ENCODE peak calls at places on chromosomes 11 and 22, in nine cellular contexts. E is lower lobe of right lung; H is CD4-positive, CD25-positive, alpha-beta regulatory T cell; Z is mammary epithelial cell; C is psoas muscle; A is endodermal cell; V is coronary artery; X is OCI-LY7; Y is aorta. L is an unnamed sample.

GRCh38 chr11:63831326-63831725 is 7.6 kb upstream of the MARK2 start:
- DNase-seq in V (no peak), X (no peak), Z (no peak), C (no peak), E (no peak), Y (peak), A (no peak), H (no peak), L (no peak)

GRCh38 chr11:70106757-70107156 is 28.6 kb downstream of the ANO1 start:
- DNase-seq in A (no peak), E (no peak), H (no peak), Z (no peak), V (no peak), C (no peak), X (no peak), Y (no peak), L (no peak)

GRCh38 chr22:46012182-46012880 is 35.4 kb upstream of the WNT7B start:
- DNase-seq in Z (no peak), V (peak), A (no peak), X (no peak), E (peak), H (no peak), C (peak), Y (peak), L (peak)

GRCh38 chr11:124896821-124897391 is 759 bp downstream of the ROBO4 start:
- DNase-seq in H (no peak), V (peak), X (no peak), E (no peak), Y (no peak), Z (no peak), A (no peak), C (peak), L (no peak)

GRCh38 chr22:50665738-50666137 is 6.9 kb upstream of the SHANK3 start:
- DNase-seq in V (no peak), H (no peak), X (peak), Y (no peak), E (no peak), C (no peak), A (no peak), Z (no peak), L (no peak)

GRCh38 chr11:134654161-134654915 is 242.3 kb upstream of the B3GAT1 start:
- DNase-seq in A (peak), V (no peak), X (no peak), H (no peak), E (no peak), Z (no peak), C (no peak), Y (no peak), L (no peak)

GRCh38 chr11:74636633-74637184 is 44.3 kb downstream of the POLD3 start:
- DNase-seq in X (no peak), V (no peak), Z (peak), Y (no peak), C (no peak), E (no peak), H (no peak), A (no peak), L (no peak)

GRCh38 chr11:130908061-130908460 is 8.2 kb downstream of the SNX19 start:
- DNase-seq in V (no peak), A (no peak), Z (no peak), H (no peak), E (no peak), C (no peak), Y (no peak), X (no peak), L (no peak)

GRCh38 chr11:10503777-10504176 is 37.2 kb downstream of the RNF141 start:
- DNase-seq in X (no peak), H (no peak), V (no peak), A (no peak), C (no peak), Y (no peak), Z (no peak), E (no peak), L (no peak)

GRCh38 chr11:126748097-126748756 is 252.3 kb downstream of the KIRREL3 start:
- DNase-seq in A (no peak), Y (no peak), V (no peak), X (no peak), H (no peak), Z (no peak), C (no peak), E (peak), L (no peak)

GRCh38 chr11:10581481-10582019 is 13.1 kb upstream of the LYVE1 start:
- DNase-seq in C (peak), V (no peak), Y (peak), E (peak), X (no peak), H (no peak), A (no peak), Z (peak), L (no peak)

GRCh38 chr22:28600546-28601143 is 79.0 kb downstream of the TTC28 start:
- DNase-seq in Z (peak), Y (no peak), E (no peak), A (no peak), H (no peak), V (no peak), X (peak), C (no peak), L (no peak)

GRCh38 chr22:27273386-27273785 is 528.2 kb downstream of the MN1 start:
- DNase-seq in Y (no peak), V (no peak), X (no peak), Z (no peak), C (no peak), A (peak), H (no peak), E (no peak), L (no peak)

GRCh38 chr11:111229604-111230003 is 15.9 kb upstream of the POU2AF2 start:
- DNase-seq in X (no peak), E (no peak), H (no peak), C (no peak), Z (no peak), V (no peak), Y (no peak), A (no peak), L (no peak)

GRCh38 chr11:117901601-117902000 is 25.1 kb upstream of the FXYD6 start:
- DNase-seq in A (peak), X (no peak), V (no peak), E (no peak), Z (no peak), Y (no peak), C (no peak), H (no peak), L (no peak)

GRCh38 chr11:26867286-26867685 is 126.6 kb upstream of the FIBIN start:
- DNase-seq in Z (no peak), Y (no peak), E (no peak), A (no peak), C (no peak), X (no peak), H (no peak), V (no peak), L (no peak)

GRCh38 chr11:68045900-68046299 is 7.1 kb downstream of the TCIRG1 start:
- DNase-seq in H (no peak), A (no peak), E (no peak), Y (peak), V (no peak), Z (no peak), X (no peak), C (no peak), L (no peak)

GRCh38 chr22:19522190-19522880 is 1.9 kb downstream of the CLDN5 start:
- DNase-seq in V (no peak), C (no peak), H (no peak), E (no peak), Y (peak), Z (no peak), X (no peak), A (peak), L (no peak)

DNA sequence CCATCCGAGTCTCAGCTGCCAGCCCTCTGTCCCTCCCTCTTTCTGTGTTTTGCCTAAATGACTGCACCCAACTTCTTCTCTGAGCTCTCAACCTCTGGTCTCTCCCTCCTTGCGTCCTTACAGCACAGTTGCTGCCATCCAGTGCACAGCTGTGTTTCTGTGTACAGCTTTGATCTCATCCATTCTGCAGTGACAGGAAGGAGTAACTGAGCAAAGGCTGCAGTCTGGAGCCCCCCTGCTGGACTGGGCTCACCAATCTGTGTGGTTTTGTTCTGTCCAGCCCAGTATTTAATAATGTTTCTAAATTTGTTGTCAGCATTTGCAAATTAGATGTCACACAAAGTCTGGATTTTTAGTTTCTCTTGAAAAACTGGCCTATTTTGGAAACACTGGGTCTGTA is 43.8 kb downstream of the PRR5L start:
- DNase-seq in X (no peak), C (no peak), Z (no peak), V (no peak), H (no peak), Y (no peak), A (no peak), E (no peak), L (no peak)
- H3K27ac ChIP-seq in X (no peak), C (no peak), Z (no peak), V (no peak), H (no peak), Y (no peak), A (no peak), E (no peak), L (no peak)

GRCh38 chr11:86476109-86476861 is 101.6 kb downstream of the CCDC81 start:
- DNase-seq in A (no peak), C (no peak), Y (no peak), Z (no peak), X (no peak), H (no peak), V (no peak), E (no peak), L (no peak)

GRCh38 chr11:86473991-86474833 is 99.5 kb downstream of the CCDC81 start:
- DNase-seq in E (no peak), Z (peak), H (no peak), X (no peak), A (no peak), V (peak), C (peak), Y (peak), L (no peak)

GRCh38 chr11:86478348-86478747 is 103.7 kb downstream of the CCDC81 start:
- DNase-seq in A (no peak), E (no peak), Z (no peak), Y (no peak), V (no peak), C (no peak), X (no peak), H (no peak), L (no peak)

GRCh38 chr11:86475027-86475426 is 100.3 kb downstream of the CCDC81 start:
- DNase-seq in X (no peak), A (no peak), Z (no peak), Y (no peak), C (no peak), V (peak), H (no peak), E (no peak), L (no peak)

GRCh38 chr11:86477495-86478155 is 102.9 kb downstream of the CCDC81 start:
- DNase-seq in V (peak), H (no peak), C (no peak), A (no peak), Y (no peak), Z (no peak), X (no peak), E (no peak), L (no peak)
- H3K27ac ChIP-seq in V (peak), H (no peak), C (no peak), A (no peak), Y (peak), Z (no peak), X (no peak), E (no peak), L (no peak)

GRCh38 chr11:78171951-78172350 is 16.5 kb downstream of the KCTD21 start:
- DNase-seq in X (no peak), Y (peak), E (no peak), H (no peak), Z (no peak), A (no peak), C (no peak), V (no peak), L (no peak)

GRCh38 chr11:78170413-78170812 is 18.0 kb downstream of the KCTD21 start:
- DNase-seq in V (no peak), E (no peak), Z (no peak), C (no peak), X (no peak), H (no peak), Y (peak), A (no peak), L (no peak)

GRCh38 chr11:78166832-78167469 is 21.5 kb downstream of the KCTD21 start:
- DNase-seq in X (no peak), H (no peak), Y (no peak), A (no peak), Z (no peak), E (no peak), C (no peak), V (no peak), L (no peak)

GRCh38 chr11:78170874-78171549 is 17.4 kb downstream of the KCTD21 start:
- DNase-seq in A (no peak), C (no peak), H (no peak), E (no peak), Y (no peak), Z (no peak), X (no peak), V (no peak), L (no peak)

GRCh38 chr11:78168539-78169477 is 19.6 kb downstream of the KCTD21 start:
- DNase-seq in Y (peak), E (peak), Z (no peak), V (peak), A (no peak), H (no peak), X (no peak), C (peak), L (no peak)
- H3K27ac ChIP-seq in Y (peak), E (peak), Z (no peak), V (peak), A (no peak), H (no peak), X (no peak), C (peak), L (peak)

GRCh38 chr11:41319434-41319833 is 140.0 kb downstream of the LRRC4C start:
- DNase-seq in E (no peak), A (no peak), Y (no peak), X (no peak), Z (no peak), V (no peak), H (no peak), C (no peak), L (no peak)
- H3K27ac ChIP-seq in E (no peak), A (no peak), Y (no peak), X (no peak), Z (no peak), V (no peak), H (no peak), C (no peak), L (no peak)

GRCh38 chr22:42314709-42315391 is 44.4 kb upstream of the TCF20 start:
- DNase-seq in X (no peak), C (no peak), A (no peak), H (no peak), V (no peak), Y (no peak), E (no peak), Z (no peak), L (no peak)

GRCh38 chr22:42313204-42313603 is 42.8 kb upstream of the TCF20 start:
- DNase-seq in C (no peak), H (no peak), Y (no peak), V (no peak), A (peak), E (no peak), Z (no peak), X (peak), L (no peak)

GRCh38 chr22:42313804-42314581 is 43.5 kb upstream of the TCF20 start:
- DNase-seq in Z (peak), V (no peak), Y (no peak), X (peak), A (peak), C (no peak), H (peak), E (no peak), L (peak)

GRCh38 chr22:42316988-42317387 is 46.5 kb upstream of the TCF20 start:
- DNase-seq in V (no peak), X (no peak), C (peak), H (no peak), E (no peak), A (no peak), Y (no peak), Z (peak), L (no peak)

DNA sequence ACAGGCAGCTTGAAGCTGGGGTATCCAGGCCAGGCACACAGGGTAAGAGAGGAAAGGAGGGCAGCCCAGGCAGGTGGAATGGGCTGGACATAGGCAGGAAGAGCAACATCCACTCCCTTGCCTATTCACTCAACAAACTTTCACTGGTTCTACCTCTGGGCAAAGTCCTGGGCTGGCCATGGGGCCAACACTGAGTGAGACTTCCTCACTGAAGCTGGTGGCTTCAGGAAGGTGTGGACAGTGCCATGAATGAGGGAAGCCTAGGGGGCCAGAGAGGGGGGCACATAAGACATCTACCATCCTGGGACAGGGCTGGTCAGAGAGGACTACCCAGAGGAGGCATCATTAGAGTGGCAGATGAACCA is 44.9 kb upstream of the TCF20 start:
- DNase-seq in Z (no peak), H (no peak), X (no peak), V (no peak), A (no peak), Y (no peak), C (no peak), E (no peak), L (no peak)
- H3K27ac ChIP-seq in Z (no peak), H (no peak), X (no peak), V (no peak), A (no peak), Y (no peak), C (no peak), E (no peak), L (no peak)

L was measured in pancreas.